ENCODE peak calls at places on chromosomes 3 and 15, in nine cellular contexts. E, Q, V, A, S, M, U, Z and R are unnamed samples.

GRCh38 chr3:62229908-62230307 is 143.4 kb downstream of the FEZF2 start:
- DNase-seq in E (peak; percentile 3), A (no peak), Z (no peak), V (peak; percentile 15), Q (no peak), M (no peak), U (no peak), S (no peak), R (no peak)

GRCh38 chr3:49076116-49076515 is 17.8 kb downstream of the QRICH1 start:
- DNase-seq in S (no peak), M (no peak), Q (no peak), V (no peak), Z (no peak), E (no peak), A (no peak), U (no peak), R (no peak)

GRCh38 chr3:196274585-196274984 is 12.9 kb downstream of the PCYT1A start:
- DNase-seq in A (peak; percentile 81), E (peak; percentile 64), U (no peak), S (no peak), Q (no peak), Z (peak; percentile 51), V (peak; percentile 28), M (no peak), R (no peak)

GRCh38 chr3:5057857-5058324 is 64.2 kb upstream of the ARL8B start:
- DNase-seq in V (peak; percentile 85), E (peak; percentile 78), M (peak; percentile 46), Q (peak; percentile 30), U (no peak), Z (peak; percentile 90), S (peak; percentile 57), A (peak; percentile 78), R (peak; percentile 30)

GRCh38 chr15:62752687-62753517 is 289.6 kb upstream of the TPM1 start:
- DNase-seq in Q (no peak), Z (peak; percentile 37), U (no peak), A (no peak), V (peak; percentile 67), S (no peak), M (no peak), E (peak; percentile 55), R (peak; percentile 80)

GRCh38 chr3:188904670-188905069 is 267.1 kb upstream of the TPRG1 start:
- DNase-seq in A (no peak), Q (no peak), M (no peak), U (no peak), E (peak; percentile 58), S (no peak), V (peak; percentile 64), Z (peak; percentile 47), R (no peak)

GRCh38 chr3:127044996-127045395 is 62.1 kb downstream of the PLXNA1 start:
- DNase-seq in U (peak; percentile 32), M (no peak), Z (peak; percentile 18), V (no peak), S (no peak), Q (peak; percentile 27), E (peak; percentile 14), A (no peak), R (no peak)

GRCh38 chr15:30036304-30036703 is 46.5 kb upstream of the GOLGA8J start:
- DNase-seq in U (no peak), Q (no peak), E (peak; percentile 18), Z (no peak), A (no peak), M (no peak), S (no peak), V (peak; percentile 30), R (no peak)

GRCh38 chr15:75694241-75695182 is 18.1 kb downstream of the CSPG4 start:
- DNase-seq in M (peak; percentile 91), Z (peak; percentile 94), V (peak; percentile 99), U (peak; percentile 82), Q (peak; percentile 57), A (no peak), S (peak; percentile 77), E (peak; percentile 98), R (no peak)

GRCh38 chr3:50609071-50609742 is 2.4 kb downstream of the CISH start:
- DNase-seq in S (no peak), Z (no peak), E (no peak), V (no peak), M (no peak), U (no peak), Q (no peak), A (no peak), R (no peak)

GRCh38 chr3:178155521-178155920 is 380.7 kb upstream of the KCNMB2 start:
- DNase-seq in S (no peak), U (peak; percentile 43), Q (no peak), V (no peak), E (peak; percentile 42), Z (no peak), M (no peak), A (no peak), R (peak; percentile 21)

GRCh38 chr3:74344865-74345264 is 269.6 kb downstream of the CNTN3 start:
- DNase-seq in E (no peak), U (no peak), A (no peak), M (no peak), S (no peak), V (no peak), Q (no peak), Z (no peak), R (no peak)

GRCh38 chr15:96574766-96575165 is 244.3 kb downstream of the NR2F2 start:
- DNase-seq in M (no peak), A (no peak), Q (no peak), Z (no peak), V (no peak), U (no peak), E (no peak), S (no peak), R (no peak)

GRCh38 chr3:189626286-189626685 is 4.9 kb upstream of the TP63 start:
- DNase-seq in S (no peak), Z (no peak), Q (no peak), V (no peak), E (no peak), A (no peak), U (no peak), M (no peak), R (no peak)

GRCh38 chr3:13937131-13937530 is 57.3 kb upstream of the WNT7A start:
- DNase-seq in M (no peak), E (no peak), Z (no peak), A (no peak), Q (no peak), V (no peak), U (no peak), S (no peak), R (no peak)

GRCh38 chr15:28876131-28876844 is 9.5 kb upstream of the APBA2 start:
- DNase-seq in M (no peak), U (no peak), Z (no peak), S (peak; percentile 49), E (no peak), Q (no peak), V (no peak), A (no peak), R (no peak)

GRCh38 chr3:63355809-63356208 is 77.7 kb downstream of the SYNPR start:
- DNase-seq in Z (no peak), V (peak; percentile 57), M (no peak), S (no peak), U (no peak), Q (no peak), E (no peak), A (no peak), R (no peak)

GRCh38 chr15:85533949-85534543 is 153.6 kb downstream of the AKAP13 start:
- DNase-seq in S (no peak), A (no peak), Q (no peak), Z (no peak), E (no peak), M (no peak), U (no peak), V (no peak), R (no peak)

GRCh38 chr15:90593469-90594158 is 63.9 kb downstream of the CRTC3 start:
- DNase-seq in S (no peak), E (no peak), A (no peak), U (no peak), Q (no peak), M (no peak), V (no peak), Z (peak; percentile 79), R (no peak)

GRCh38 chr3:181008796-181009195 is 19.3 kb upstream of the DNAJC19 start:
- DNase-seq in A (no peak), E (no peak), U (no peak), M (no peak), Q (no peak), V (no peak), S (no peak), Z (no peak), R (no peak)

GRCh38 chr3:17672506-17672905 is 69.9 kb downstream of the TBC1D5 start:
- DNase-seq in A (no peak), E (no peak), Q (no peak), U (no peak), M (no peak), S (no peak), V (peak; percentile 19), Z (no peak), R (no peak)

GRCh38 chr15:70269331-70269911 is 171.7 kb upstream of the TLE3 start:
- DNase-seq in V (no peak), Z (no peak), E (peak; percentile 26), Q (no peak), A (no peak), U (no peak), S (no peak), M (no peak), R (no peak)